ENCODE peak calls at places on chromosomes 7 and 10, in ten cellular contexts. One of them, this sample, is unnamed.

GRCh38 chr10:100998991-100999741 is 442 bp upstream of the LZTS2 start:
- DNase-seq in brain microvascular endothelial cell: peak; percentile 39
- DNase-seq in MCF 10A: peak; percentile 68
- DNase-seq in breast epithelium: peak; percentile 62
- DNase-seq in nephron progenitor cell: peak; percentile 84
- DNase-seq in hepatocyte: peak; percentile 93
- DNase-seq in fibroblast of lung: peak; percentile 71
- DNase-seq in GM13977: peak; percentile 96
- DNase-seq in B cell: peak; percentile 76
- DNase-seq in fibroblast of mammary gland: peak; percentile 63
- DNase-seq in this sample: no peak

GRCh38 chr10:90960355-90960814 is 39.5 kb upstream of the ANKRD1 start:
- DNase-seq in fibroblast of mammary gland: peak; percentile 99
- DNase-seq in B cell: no peak
- DNase-seq in breast epithelium: no peak
- DNase-seq in nephron progenitor cell: no peak
- DNase-seq in fibroblast of lung: peak; percentile 89
- DNase-seq in hepatocyte: peak; percentile 17
- DNase-seq in MCF 10A: peak; percentile 84
- DNase-seq in GM13977: peak; percentile 52
- DNase-seq in brain microvascular endothelial cell: peak; percentile 96
- DNase-seq in this sample: no peak

GRCh38 chr10:91797077-91797690 is 1.0 kb upstream of the TNKS2 start:
- DNase-seq in brain microvascular endothelial cell: no peak
- DNase-seq in B cell: no peak
- DNase-seq in MCF 10A: no peak
- DNase-seq in GM13977: no peak
- DNase-seq in fibroblast of lung: no peak
- DNase-seq in nephron progenitor cell: no peak
- DNase-seq in hepatocyte: peak; percentile 14
- DNase-seq in breast epithelium: no peak
- DNase-seq in fibroblast of mammary gland: no peak
- DNase-seq in this sample: no peak

GRCh38 chr10:652226-652625 is 37.2 kb downstream of the DIP2C start:
- DNase-seq in fibroblast of lung: no peak
- DNase-seq in fibroblast of mammary gland: no peak
- DNase-seq in hepatocyte: no peak
- DNase-seq in B cell: no peak
- DNase-seq in brain microvascular endothelial cell: no peak
- DNase-seq in MCF 10A: no peak
- DNase-seq in GM13977: no peak
- DNase-seq in nephron progenitor cell: no peak
- DNase-seq in breast epithelium: no peak
- DNase-seq in this sample: no peak

GRCh38 chr10:74825033-74825370 is 1.4 kb upstream of the KAT6B start:
- DNase-seq in GM13977: no peak
- DNase-seq in breast epithelium: peak; percentile 39
- DNase-seq in fibroblast of lung: no peak
- DNase-seq in hepatocyte: peak; percentile 48
- DNase-seq in MCF 10A: no peak
- DNase-seq in fibroblast of mammary gland: no peak
- DNase-seq in B cell: peak; percentile 50
- DNase-seq in nephron progenitor cell: no peak
- DNase-seq in brain microvascular endothelial cell: no peak
- DNase-seq in this sample: no peak

GRCh38 chr10:3260066-3260834 is 87.7 kb upstream of the PITRM1 start:
- DNase-seq in MCF 10A: no peak
- DNase-seq in nephron progenitor cell: no peak
- DNase-seq in hepatocyte: no peak
- DNase-seq in GM13977: no peak
- DNase-seq in brain microvascular endothelial cell: no peak
- DNase-seq in fibroblast of lung: no peak
- DNase-seq in fibroblast of mammary gland: no peak
- DNase-seq in B cell: no peak
- DNase-seq in breast epithelium: no peak
- DNase-seq in this sample: no peak

GRCh38 chr7:135235841-135236240 is 2.2 kb downstream of the STRA8 start:
- DNase-seq in hepatocyte: no peak
- DNase-seq in GM13977: no peak
- DNase-seq in nephron progenitor cell: no peak
- DNase-seq in breast epithelium: no peak
- DNase-seq in fibroblast of mammary gland: no peak
- DNase-seq in B cell: no peak
- DNase-seq in brain microvascular endothelial cell: no peak
- DNase-seq in fibroblast of lung: no peak
- DNase-seq in MCF 10A: no peak
- DNase-seq in this sample: no peak

GRCh38 chr7:133235212-133235883 is 17.5 kb upstream of the EXOC4 start:
- DNase-seq in B cell: no peak
- DNase-seq in GM13977: no peak
- DNase-seq in nephron progenitor cell: no peak
- DNase-seq in brain microvascular endothelial cell: peak; percentile 46
- DNase-seq in breast epithelium: no peak
- DNase-seq in hepatocyte: no peak
- DNase-seq in fibroblast of mammary gland: peak; percentile 10
- DNase-seq in fibroblast of lung: peak; percentile 56
- DNase-seq in MCF 10A: no peak
- DNase-seq in this sample: no peak

GRCh38 chr7:135321556-135321955 is 87.9 kb downstream of the STRA8 start:
- DNase-seq in hepatocyte: no peak
- DNase-seq in B cell: no peak
- DNase-seq in MCF 10A: peak; percentile 75
- DNase-seq in fibroblast of mammary gland: peak; percentile 51
- DNase-seq in breast epithelium: no peak
- DNase-seq in nephron progenitor cell: no peak
- DNase-seq in brain microvascular endothelial cell: no peak
- DNase-seq in GM13977: no peak
- DNase-seq in fibroblast of lung: peak; percentile 68
- DNase-seq in this sample: no peak

GRCh38 chr7:45647967-45648670 is 74.0 kb downstream of the ADCY1 start:
- DNase-seq in fibroblast of mammary gland: no peak
- DNase-seq in GM13977: no peak
- DNase-seq in hepatocyte: no peak
- DNase-seq in breast epithelium: no peak
- DNase-seq in nephron progenitor cell: no peak
- DNase-seq in B cell: no peak
- DNase-seq in MCF 10A: no peak
- DNase-seq in brain microvascular endothelial cell: no peak
- DNase-seq in fibroblast of lung: no peak
- DNase-seq in this sample: no peak

GRCh38 chr7:107147464-107148214 is 21.2 kb upstream of the HBP1 start:
- DNase-seq in B cell: no peak
- DNase-seq in brain microvascular endothelial cell: peak; percentile 32
- DNase-seq in nephron progenitor cell: no peak
- DNase-seq in MCF 10A: peak; percentile 62
- DNase-seq in GM13977: peak; percentile 36
- DNase-seq in breast epithelium: no peak
- DNase-seq in fibroblast of lung: peak; percentile 35
- DNase-seq in hepatocyte: peak; percentile 50
- DNase-seq in fibroblast of mammary gland: peak; percentile 57
- DNase-seq in this sample: no peak

GRCh38 chr7:36005876-36006275 is 147.2 kb upstream of the EEPD1 start:
- DNase-seq in GM13977: no peak
- DNase-seq in MCF 10A: no peak
- DNase-seq in B cell: no peak
- DNase-seq in fibroblast of lung: no peak
- DNase-seq in nephron progenitor cell: no peak
- DNase-seq in fibroblast of mammary gland: no peak
- DNase-seq in hepatocyte: no peak
- DNase-seq in brain microvascular endothelial cell: no peak
- DNase-seq in breast epithelium: no peak
- DNase-seq in this sample: no peak

GRCh38 chr10:128091636-128092210 is 34.5 kb downstream of the MKI67 start:
- DNase-seq in breast epithelium: no peak
- DNase-seq in nephron progenitor cell: no peak
- DNase-seq in B cell: no peak
- DNase-seq in hepatocyte: no peak
- DNase-seq in brain microvascular endothelial cell: no peak
- DNase-seq in GM13977: no peak
- DNase-seq in fibroblast of lung: no peak
- DNase-seq in MCF 10A: no peak
- DNase-seq in fibroblast of mammary gland: no peak
- DNase-seq in this sample: no peak

GRCh38 chr7:78043159-78043558 is 244.6 kb downstream of the PHTF2 start:
- DNase-seq in brain microvascular endothelial cell: no peak
- DNase-seq in fibroblast of mammary gland: no peak
- DNase-seq in hepatocyte: no peak
- DNase-seq in nephron progenitor cell: no peak
- DNase-seq in GM13977: no peak
- DNase-seq in fibroblast of lung: no peak
- DNase-seq in MCF 10A: no peak
- DNase-seq in breast epithelium: no peak
- DNase-seq in B cell: no peak
- DNase-seq in this sample: no peak

GRCh38 chr7:78052112-78052511 is 253.5 kb downstream of the PHTF2 start:
- DNase-seq in fibroblast of mammary gland: no peak
- DNase-seq in hepatocyte: no peak
- DNase-seq in GM13977: no peak
- DNase-seq in MCF 10A: no peak
- DNase-seq in fibroblast of lung: no peak
- DNase-seq in B cell: no peak
- DNase-seq in brain microvascular endothelial cell: no peak
- DNase-seq in nephron progenitor cell: peak; percentile 31
- DNase-seq in breast epithelium: no peak
- DNase-seq in this sample: no peak

DNA sequence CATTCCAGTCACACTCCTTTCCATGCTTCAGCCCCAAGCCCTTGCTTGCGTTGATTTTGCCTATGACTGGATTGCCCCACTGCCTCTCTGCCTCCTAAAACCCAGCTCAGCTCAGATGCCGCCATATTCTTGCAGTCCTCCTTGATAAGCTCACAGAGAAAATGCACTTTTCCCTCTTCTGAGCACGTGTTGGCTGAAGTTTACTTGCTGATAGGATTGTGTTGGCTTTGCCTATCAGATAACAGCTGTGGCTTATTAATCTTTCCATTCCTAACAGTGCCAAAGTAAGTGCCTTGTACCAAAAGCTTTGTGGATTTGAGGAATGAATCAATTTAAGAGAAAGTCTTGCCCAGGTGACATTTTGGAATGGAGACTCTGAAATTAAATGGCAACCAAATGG is 249.2 kb downstream of the PHTF2 start:
- DNase-seq in breast epithelium: no peak
- DNase-seq in GM13977: no peak
- DNase-seq in hepatocyte: no peak
- DNase-seq in brain microvascular endothelial cell: no peak
- DNase-seq in MCF 10A: no peak
- DNase-seq in nephron progenitor cell: no peak
- DNase-seq in fibroblast of mammary gland: no peak
- DNase-seq in fibroblast of lung: no peak
- DNase-seq in B cell: no peak
- DNase-seq in this sample: no peak
- TF ChIP-seq CTCF in breast epithelium: no peak
- TF ChIP-seq CTCF in GM13977: no peak
- TF ChIP-seq CTCF in hepatocyte: no peak
- TF ChIP-seq CTCF in brain microvascular endothelial cell: no peak
- TF ChIP-seq CTCF in MCF 10A: no peak
- TF ChIP-seq CTCF in nephron progenitor cell: no peak
- TF ChIP-seq CTCF in fibroblast of mammary gland: no peak
- TF ChIP-seq CTCF in fibroblast of lung: no peak
- TF ChIP-seq CTCF in B cell: no peak
- TF ChIP-seq CTCF in this sample: no peak

GRCh38 chr10:109743141-109744120 is 179.9 kb downstream of the XPNPEP1 start:
- DNase-seq in MCF 10A: peak; percentile 25
- DNase-seq in fibroblast of mammary gland: no peak
- DNase-seq in breast epithelium: no peak
- DNase-seq in hepatocyte: no peak
- DNase-seq in B cell: no peak
- DNase-seq in GM13977: no peak
- DNase-seq in nephron progenitor cell: no peak
- DNase-seq in brain microvascular endothelial cell: no peak
- DNase-seq in fibroblast of lung: no peak
- DNase-seq in this sample: no peak
- TF ChIP-seq CTCF in MCF 10A: no peak
- TF ChIP-seq CTCF in fibroblast of mammary gland: no peak
- TF ChIP-seq CTCF in breast epithelium: no peak
- TF ChIP-seq CTCF in hepatocyte: no peak
- TF ChIP-seq CTCF in B cell: no peak
- TF ChIP-seq CTCF in GM13977: no peak
- TF ChIP-seq CTCF in nephron progenitor cell: no peak
- TF ChIP-seq CTCF in brain microvascular endothelial cell: no peak
- TF ChIP-seq CTCF in fibroblast of lung: no peak
- TF ChIP-seq CTCF in this sample: no peak

DNA sequence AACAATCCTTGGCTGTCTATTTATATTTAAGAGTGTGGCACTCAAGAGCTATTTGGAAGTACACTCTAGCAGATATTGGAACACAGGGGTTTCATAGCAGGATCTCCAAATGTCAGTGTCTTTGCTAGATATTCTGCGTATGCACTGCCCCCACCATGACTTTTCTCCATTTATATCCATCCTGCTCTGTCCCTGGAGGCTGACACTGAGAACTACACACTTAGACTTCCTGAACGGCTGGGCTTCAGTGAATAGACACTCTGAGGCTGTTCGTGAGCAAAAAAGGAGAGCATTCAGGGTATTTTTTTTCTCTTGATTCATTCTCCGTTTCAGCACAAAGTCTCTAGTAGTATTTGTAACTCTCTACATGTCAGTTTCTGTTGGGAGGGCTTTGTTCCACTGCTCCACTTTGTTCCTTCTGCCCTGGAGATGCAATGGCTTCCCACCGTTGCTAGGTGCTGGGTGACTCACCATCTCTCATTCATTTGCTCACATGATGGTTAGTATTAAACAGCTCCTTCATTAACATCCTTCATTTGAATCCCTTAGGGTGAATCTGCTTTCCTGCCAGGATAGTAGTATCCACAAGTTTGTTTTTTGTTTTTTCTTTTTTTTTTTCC is 155.9 kb upstream of the SLC13A1 start:
- DNase-seq in nephron progenitor cell: no peak
- DNase-seq in B cell: no peak
- DNase-seq in hepatocyte: peak; percentile 10
- DNase-seq in breast epithelium: no peak
- DNase-seq in fibroblast of lung: peak; percentile 11
- DNase-seq in fibroblast of mammary gland: peak; percentile 53
- DNase-seq in brain microvascular endothelial cell: peak; percentile 46
- DNase-seq in MCF 10A: peak; percentile 27
- DNase-seq in GM13977: no peak
- DNase-seq in this sample: no peak
- TF ChIP-seq CTCF in nephron progenitor cell: no peak
- TF ChIP-seq CTCF in B cell: no peak
- TF ChIP-seq CTCF in hepatocyte: no peak
- TF ChIP-seq CTCF in breast epithelium: no peak
- TF ChIP-seq CTCF in fibroblast of lung: no peak
- TF ChIP-seq CTCF in fibroblast of mammary gland: peak; percentile 16
- TF ChIP-seq CTCF in brain microvascular endothelial cell: peak; percentile 67
- TF ChIP-seq CTCF in MCF 10A: no peak
- TF ChIP-seq CTCF in GM13977: no peak
- TF ChIP-seq CTCF in this sample: no peak

DNA sequence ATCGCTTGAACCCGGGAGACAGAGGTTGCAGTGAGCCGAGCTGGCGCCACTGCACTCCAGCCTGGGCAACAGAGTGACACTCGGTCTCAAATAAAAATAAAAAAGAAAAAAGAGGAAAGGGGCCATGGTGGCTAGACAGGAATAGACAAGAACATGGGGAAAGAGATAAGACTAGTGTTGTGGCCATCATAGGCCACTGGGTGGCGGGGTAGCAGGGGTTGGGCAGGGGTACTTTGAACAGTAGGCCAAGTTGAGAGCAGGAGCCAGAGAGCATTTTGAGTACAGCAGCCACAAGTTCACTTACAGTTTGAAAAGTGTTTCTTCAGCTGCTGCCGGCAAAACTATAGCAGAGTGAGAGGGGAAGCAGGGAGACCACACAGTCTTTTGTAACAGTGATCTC is 656.0 kb downstream of the CNTNAP2 start:
- DNase-seq in MCF 10A: no peak
- DNase-seq in fibroblast of lung: no peak
- DNase-seq in brain microvascular endothelial cell: no peak
- DNase-seq in B cell: no peak
- DNase-seq in nephron progenitor cell: peak; percentile 22
- DNase-seq in GM13977: no peak
- DNase-seq in hepatocyte: peak; percentile 32
- DNase-seq in breast epithelium: no peak
- DNase-seq in fibroblast of mammary gland: no peak
- DNase-seq in this sample: no peak
- TF ChIP-seq CTCF in MCF 10A: peak; percentile 24
- TF ChIP-seq CTCF in fibroblast of lung: peak; percentile 13
- TF ChIP-seq CTCF in brain microvascular endothelial cell: peak; percentile 6
- TF ChIP-seq CTCF in B cell: no peak
- TF ChIP-seq CTCF in nephron progenitor cell: peak; percentile 36
- TF ChIP-seq CTCF in GM13977: no peak
- TF ChIP-seq CTCF in hepatocyte: peak; percentile 31
- TF ChIP-seq CTCF in breast epithelium: no peak
- TF ChIP-seq CTCF in fibroblast of mammary gland: no peak
- TF ChIP-seq CTCF in this sample: no peak

This sample was measured in omental fat pad.